ENCODE peak calls at places on chromosome 15, in six cellular contexts. D is mesothelial cell of epicardium, G is GM12864, Q is endothelial cell, U is lower lobe of right lung, X is lung. R is an unnamed sample.

GRCh38 chr15:50687302-50687902 is 805 bp upstream of the TRPM7 start:
- DNase-seq in X (no peak), Q (no peak), G (no peak), D (no peak), U (no peak), R (no peak)

GRCh38 chr15:61025283-61025682 is 203.8 kb downstream of the RORA start:
- DNase-seq in G (no peak), X (no peak), D (no peak), Q (no peak), U (no peak), R (no peak)

GRCh38 chr15:69876556-69876955 is 221.2 kb downstream of the TLE3 start:
- DNase-seq in Q (no peak), X (no peak), G (no peak), U (no peak), D (no peak), R (no peak)

GRCh38 chr15:68699124-68699880 is 120.5 kb downstream of the CORO2B start:
- DNase-seq in Q (no peak), D (no peak), U (no peak), X (no peak), G (no peak), R (no peak)

GRCh38 chr15:92365079-92365478 is 28.6 kb upstream of the ST8SIA2 start:
- DNase-seq in X (no peak), G (no peak), U (no peak), Q (no peak), D (peak), R (no peak)

GRCh38 chr15:56587686-56588085 is 122.7 kb upstream of the MNS1 start:
- DNase-seq in Q (no peak), X (no peak), G (no peak), U (no peak), D (no peak), R (no peak)

GRCh38 chr15:60932051-60932915 is 296.8 kb downstream of the RORA start:
- DNase-seq in D (no peak), G (no peak), U (no peak), Q (no peak), X (peak), R (no peak)

GRCh38 chr15:58458076-58458475 is 26.3 kb downstream of the LIPC start:
- DNase-seq in D (no peak), X (no peak), Q (no peak), G (no peak), U (no peak), R (no peak)

GRCh38 chr15:57251308-57251707 is 125.0 kb upstream of the CGNL1 start:
- DNase-seq in X (no peak), U (no peak), D (no peak), G (no peak), Q (no peak), R (no peak)

GRCh38 chr15:69855601-69856000 is 242.1 kb downstream of the TLE3 start:
- DNase-seq in D (no peak), X (no peak), U (no peak), G (no peak), Q (no peak), R (no peak)

GRCh38 chr15:58165661-58166060 is 27.5 kb downstream of the AQP9 start:
- DNase-seq in Q (no peak), U (no peak), D (peak), X (peak), G (no peak), R (no peak)

GRCh38 chr15:33154366-33155166 is 39.9 kb downstream of the FMN1 start:
- DNase-seq in Q (no peak), X (peak), U (peak), G (no peak), D (no peak), R (no peak)

GRCh38 chr15:36392666-36393266 is 186.7 kb upstream of the CDIN1 start:
- DNase-seq in D (no peak), X (no peak), U (no peak), G (no peak), Q (no peak), R (no peak)

GRCh38 chr15:26667222-26667988 is 105.5 kb downstream of the GABRB3 start:
- DNase-seq in X (peak), D (no peak), G (no peak), Q (no peak), U (peak), R (no peak)

GRCh38 chr15:99996667-99997066 is 263.4 kb upstream of the LYSMD4 start:
- DNase-seq in D (no peak), U (no peak), G (no peak), Q (no peak), X (no peak), R (no peak)

GRCh38 chr15:52463638-52464037 is 65.0 kb downstream of the MYO5A start:
- DNase-seq in Q (no peak), G (no peak), U (no peak), X (no peak), D (no peak), R (no peak)

GRCh38 chr15:74240002-74240568 is 4.0 kb downstream of the CCDC33 start:
- DNase-seq in G (no peak), X (peak), U (peak), Q (peak), D (no peak), R (peak)

GRCh38 chr15:84752700-84753099 is 4.3 kb downstream of the ZNF592 start:
- DNase-seq in U (no peak), X (no peak), Q (no peak), D (no peak), G (no peak), R (no peak)

GRCh38 chr15:50685976-50686467 is 575 bp downstream of the TRPM7 start:
- DNase-seq in Q (peak), X (no peak), G (peak), D (peak), U (peak), R (peak)

GRCh38 chr15:41996376-41996775 is 24.0 kb upstream of the EHD4 start:
- DNase-seq in G (no peak), X (no peak), U (no peak), Q (no peak), D (no peak), R (no peak)

GRCh38 chr15:74768099-74768770 is 13.6 kb upstream of the CSK start:
- DNase-seq in D (no peak), Q (no peak), U (no peak), G (no peak), X (no peak), R (no peak)

GRCh38 chr15:74396146-74396438 is 28.6 kb upstream of the CYP11A1 start:
- DNase-seq in U (no peak), Q (no peak), G (no peak), X (no peak), D (no peak), R (no peak)

GRCh38 chr15:74802290-74802689 is 10.3 kb upstream of the LMAN1L start:
- DNase-seq in Q (no peak), D (no peak), U (no peak), X (no peak), G (no peak), R (no peak)

GRCh38 chr15:58521293-58521991 is 89.7 kb downstream of the LIPC start:
- DNase-seq in G (no peak), Q (peak), D (no peak), X (peak), U (peak), R (no peak)

GRCh38 chr15:88487176-88487795 is 19.8 kb downstream of the MRPS11 start:
- DNase-seq in D (no peak), U (no peak), X (no peak), G (no peak), Q (no peak), R (no peak)

GRCh38 chr15:77251662-77252061 is 168.2 kb downstream of the PEAK1 start:
- DNase-seq in D (no peak), U (no peak), G (no peak), Q (no peak), X (no peak), R (no peak)

GRCh38 chr15:66269326-66270090 is 16.0 kb upstream of the MEGF11 start:
- DNase-seq in G (no peak), D (no peak), Q (no peak), U (no peak), X (no peak), R (no peak)

GRCh38 chr15:72105111-72105510 is 12.8 kb downstream of the MYO9A start:
- DNase-seq in D (no peak), Q (no peak), X (no peak), G (no peak), U (no peak), R (no peak)

GRCh38 chr15:89192136-89192535 is 29.2 kb downstream of the RLBP1 start:
- DNase-seq in Q (no peak), U (no peak), G (no peak), X (no peak), D (no peak), R (no peak)

GRCh38 chr15:89174476-89174875 is 46.9 kb downstream of the RLBP1 start:
- DNase-seq in G (no peak), U (no peak), D (no peak), X (no peak), Q (no peak), R (no peak)

GRCh38 chr15:43881944-43882343 is 55.1 kb downstream of the WDR76 start:
- DNase-seq in X (no peak), D (no peak), Q (peak), U (no peak), G (no peak), R (no peak)

GRCh38 chr15:74245342-74245931 is 9.3 kb downstream of the CCDC33 start:
- DNase-seq in U (no peak), G (no peak), D (no peak), X (no peak), Q (peak), R (no peak)

GRCh38 chr15:85154061-85154460 is 172.4 kb downstream of the PDE8A start:
- DNase-seq in U (no peak), X (no peak), G (no peak), D (no peak), Q (no peak), R (no peak)

GRCh38 chr15:36883705-36884355 is 216.5 kb downstream of the MEIS2 start:
- DNase-seq in Q (peak), X (peak), U (peak), D (peak), G (peak), R (peak)

GRCh38 chr15:76776480-76776879 is 128.7 kb downstream of the SCAPER start:
- DNase-seq in Q (no peak), G (no peak), D (no peak), X (no peak), U (no peak), R (no peak)

GRCh38 chr15:68537097-68537496 is 41.7 kb upstream of the CORO2B start:
- DNase-seq in U (no peak), X (no peak), Q (no peak), D (no peak), G (no peak), R (no peak)

GRCh38 chr15:79089890-79090486 is 592 bp downstream of the RASGRF1 start:
- DNase-seq in Q (no peak), U (no peak), D (no peak), G (no peak), X (no peak), R (peak)

GRCh38 chr15:36960947-36961227 is 139.5 kb downstream of the MEIS2 start:
- DNase-seq in Q (no peak), D (no peak), G (no peak), X (no peak), U (no peak), R (no peak)

GRCh38 chr15:89360294-89360971 is 25.8 kb upstream of the POLG start:
- DNase-seq in D (no peak), Q (no peak), U (no peak), X (no peak), G (no peak), R (no peak)

GRCh38 chr15:95394186-95395067 is 936.1 kb upstream of the NR2F2 start:
- DNase-seq in G (no peak), Q (no peak), D (no peak), U (no peak), X (no peak), R (no peak)

GRCh38 chr15:48336940-48337339 is 5.7 kb downstream of the DUT start:
- DNase-seq in X (no peak), U (no peak), Q (peak), G (no peak), D (no peak), R (no peak)
- TF ChIP-seq CTCF in X (no peak), U (peak), Q (no peak), G (peak), D (no peak), R (peak)

DNA sequence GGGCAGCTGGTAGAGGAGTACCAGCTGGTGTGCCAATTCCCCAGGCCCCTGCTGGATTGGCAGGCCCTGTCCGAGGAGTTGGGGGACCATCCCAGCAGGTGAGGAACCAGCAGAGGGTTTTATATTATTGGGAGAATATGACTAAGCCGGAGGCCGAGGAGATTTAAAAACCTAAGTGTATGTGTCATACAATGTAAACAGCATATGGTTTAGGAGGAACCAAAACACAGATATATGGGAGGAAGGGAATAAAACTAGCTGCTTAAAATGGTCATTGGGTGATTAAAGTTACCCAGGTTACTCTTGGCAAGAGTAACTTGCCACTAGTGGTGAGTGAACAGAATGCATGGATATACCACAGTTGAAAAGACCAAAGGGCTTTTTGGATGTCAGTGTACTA is 22.1 kb downstream of the SNRPN start:
- DNase-seq in D (no peak), G (no peak), U (no peak), X (no peak), Q (no peak), R (no peak)
- TF ChIP-seq CTCF in D (no peak), G (no peak), U (no peak), X (no peak), Q (peak), R (no peak)

GRCh38 chr15:35206060-35206675 is 121.1 kb upstream of the NANOGP8 start:
- DNase-seq in X (no peak), G (no peak), U (no peak), D (no peak), Q (peak), R (no peak)
- TF ChIP-seq CTCF in X (no peak), G (peak), U (peak), D (peak), Q (peak), R (peak)

DNA sequence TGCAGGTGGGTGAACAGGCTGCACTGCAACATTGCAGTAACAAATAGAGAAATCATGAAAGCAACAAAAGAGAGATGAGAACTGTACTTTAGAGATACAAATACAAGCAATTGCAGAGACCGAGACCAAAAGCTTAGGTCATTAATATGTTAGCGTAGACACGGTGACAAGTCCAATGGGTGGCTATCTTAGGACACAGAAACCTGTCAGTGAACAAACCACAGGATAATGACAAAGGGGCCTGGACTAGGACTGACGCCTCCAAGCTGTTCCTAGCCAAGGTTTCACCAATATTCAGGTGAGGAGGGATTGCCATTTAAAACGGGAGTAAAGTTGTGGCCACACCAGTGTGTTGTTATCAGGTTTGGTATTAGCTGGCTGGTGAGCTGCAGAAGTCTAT is 41.7 kb upstream of the BLM start:
- DNase-seq in G (no peak), D (no peak), U (no peak), Q (no peak), X (no peak), R (no peak)
- TF ChIP-seq CTCF in G (no peak), D (no peak), U (no peak), Q (no peak), X (no peak), R (no peak)

DNA sequence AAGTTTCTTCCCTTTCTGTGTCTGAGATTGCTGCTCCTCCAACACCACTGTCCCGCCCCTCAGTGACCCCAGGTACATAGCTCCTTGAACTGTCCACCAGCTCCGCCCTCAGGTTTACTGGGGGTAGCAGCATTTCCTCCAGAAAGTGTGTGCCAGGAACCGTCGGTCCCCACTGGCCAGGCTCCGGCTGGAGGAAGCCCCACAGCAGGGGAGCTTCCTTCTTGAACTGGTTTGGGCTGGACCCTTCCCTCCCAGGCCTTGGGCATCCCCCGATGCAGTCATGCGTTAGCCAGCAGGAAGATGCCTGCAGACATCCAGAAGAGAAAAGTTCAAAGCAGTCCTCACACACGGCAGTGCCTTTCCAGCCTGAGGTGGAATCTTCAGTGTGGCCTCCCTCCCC is 19.7 kb downstream of the PAK6 start:
- DNase-seq in G (no peak), D (no peak), Q (no peak), X (no peak), U (no peak), R (no peak)
- TF ChIP-seq CTCF in G (no peak), D (no peak), Q (no peak), X (no peak), U (no peak), R (no peak)

DNA sequence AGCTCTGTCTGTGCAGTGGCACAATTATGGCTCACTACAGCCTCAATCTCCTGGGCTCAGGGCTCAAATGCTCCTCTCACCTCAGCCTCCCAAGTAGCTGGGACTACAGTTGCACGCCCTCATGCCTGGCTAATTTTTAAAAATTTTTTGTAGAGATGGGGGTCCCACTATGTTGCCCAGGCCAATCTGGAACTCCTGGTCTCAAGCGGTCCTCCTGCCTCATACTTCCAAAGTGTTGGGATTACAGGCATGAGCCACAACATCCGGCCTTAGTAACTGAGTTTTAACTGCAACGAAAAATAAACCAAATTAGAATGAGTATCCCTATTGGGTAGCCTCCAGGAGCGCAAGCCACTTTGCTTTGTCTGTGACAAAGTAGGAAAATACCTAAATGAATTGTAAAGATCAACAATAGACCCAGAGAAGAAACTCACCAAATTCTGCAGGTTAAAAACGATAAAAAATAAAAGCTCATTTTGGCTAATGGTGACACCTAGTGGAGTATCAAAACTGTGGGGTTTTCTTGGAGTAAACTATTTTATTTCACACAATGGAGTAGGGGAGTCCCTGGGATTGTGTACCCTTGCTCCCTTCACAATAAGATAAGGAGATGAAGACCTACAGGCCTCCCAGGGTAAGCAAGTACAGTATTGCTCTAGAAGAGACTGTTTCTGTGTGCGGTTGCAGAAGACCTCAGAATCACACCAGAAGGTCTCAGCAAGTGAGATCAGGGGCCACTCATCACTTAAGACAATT is 21.0 kb upstream of the CA12 start:
- DNase-seq in U (no peak), G (no peak), Q (no peak), D (no peak), X (no peak), R (no peak)
- TF ChIP-seq CTCF in U (peak), G (peak), Q (peak), D (peak), X (peak), R (peak)

GRCh38 chr15:80660114-80660513 is 35.0 kb upstream of the ABHD17C start:
- DNase-seq in D (no peak), Q (peak), G (no peak), X (peak), U (no peak), R (no peak)
- TF ChIP-seq CTCF in D (no peak), Q (peak), G (no peak), X (peak), U (peak), R (peak)